ENCODE peak calls at places on chromosomes 7 and 10, in eight cellular contexts. J, U, H, T, P, M, O and L are unnamed samples.

GRCh38 chr7:51029586-51030230 is 247.0 kb upstream of the GRB10 start:
- DNase-seq in J (no peak), U (no peak), H (no peak), T (no peak), P (no peak), M (no peak), O (no peak), L (no peak)

GRCh38 chr10:18400201-18400910 is 251.0 kb downstream of the NSUN6 start:
- DNase-seq in J (no peak), U (no peak), H (no peak), T (peak), P (no peak), M (no peak), O (peak), L (no peak)

GRCh38 chr7:132636581-132636980 is 60.3 kb upstream of the PLXNA4 start:
- DNase-seq in J (no peak), U (no peak), H (no peak), T (no peak), P (no peak), M (no peak), O (no peak), L (no peak)

GRCh38 chr7:28748934-28749584 is 209.1 kb downstream of the TRIL start:
- DNase-seq in J (no peak), U (no peak), H (no peak), T (peak), P (no peak), M (no peak), O (no peak), L (no peak)

GRCh38 chr7:135536160-135536559 is 21.6 kb upstream of the NUP205 start:
- DNase-seq in J (no peak), U (no peak), H (no peak), T (peak), P (no peak), M (no peak), O (no peak), L (no peak)

GRCh38 chr10:93993782-93994668 is at the start of gene PLCE1:
- DNase-seq in J (peak), U (no peak), H (no peak), T (peak), P (peak), M (peak), O (no peak), L (no peak)

GRCh38 chr7:144407266-144407931 is 3.9 kb upstream of the NOBOX start:
- DNase-seq in J (no peak), U (no peak), H (no peak), T (no peak), P (no peak), M (no peak), O (no peak), L (no peak)

GRCh38 chr10:54985732-54986131 is 184.7 kb upstream of the PCDH15 start:
- DNase-seq in J (no peak), U (no peak), H (no peak), T (peak), P (no peak), M (no peak), O (no peak), L (no peak)

GRCh38 chr7:33868151-33868550 is 37.2 kb upstream of the BMPER start:
- DNase-seq in J (no peak), U (no peak), H (no peak), T (no peak), P (no peak), M (no peak), O (no peak), L (no peak)

GRCh38 chr10:16967866-16968721 is 150.9 kb upstream of the RSU1 start:
- DNase-seq in J (no peak), U (no peak), H (no peak), T (peak), P (peak), M (no peak), O (no peak), L (no peak)

GRCh38 chr10:93028881-93029280 is 31.7 kb upstream of the CYP26C1 start:
- DNase-seq in J (no peak), U (no peak), H (no peak), T (peak), P (no peak), M (no peak), O (no peak), L (no peak)

GRCh38 chr7:45710271-45711160 is 136.3 kb downstream of the ADCY1 start:
- DNase-seq in J (no peak), U (peak), H (no peak), T (no peak), P (peak), M (no peak), O (no peak), L (no peak)

GRCh38 chr10:78520737-78521430 is 487.2 kb downstream of the RPS24 start:
- DNase-seq in J (no peak), U (peak), H (no peak), T (peak), P (no peak), M (no peak), O (peak), L (no peak)

GRCh38 chr7:2966466-2967078 is 77.1 kb downstream of the CARD11 start:
- DNase-seq in J (no peak), U (peak), H (no peak), T (no peak), P (peak), M (no peak), O (no peak), L (no peak)

GRCh38 chr7:105131033-105131656 is 117.1 kb downstream of the KMT2E start:
- DNase-seq in J (no peak), U (no peak), H (no peak), T (no peak), P (no peak), M (no peak), O (no peak), L (peak)

GRCh38 chr10:126857178-126857806 is 47.9 kb upstream of the DOCK1 start:
- DNase-seq in J (no peak), U (peak), H (no peak), T (no peak), P (no peak), M (no peak), O (no peak), L (no peak)